ENCODE peak calls at places on chromosomes 16 and 17, in ten cellular contexts. One of them, this sample, is unnamed.

GRCh38 chr16:86095906-86096485 is 197.0 kb downstream of the IRF8 start:
- DNase-seq in hepatocyte: no peak
- DNase-seq in astrocyte of the spinal cord: no peak
- DNase-seq in GM20000: no peak
- DNase-seq in osteocyte: no peak
- DNase-seq in nephron progenitor cell: no peak
- DNase-seq in right lobe of liver: no peak
- DNase-seq in progenitor cell of endocrine pancreas: no peak
- DNase-seq in pancreas: no peak
- DNase-seq in DND-41: no peak
- DNase-seq in this sample: no peak

GRCh38 chr16:968620-969019 is 2.2 kb downstream of the LMF1 start:
- DNase-seq in hepatocyte: no peak
- DNase-seq in astrocyte of the spinal cord: peak; percentile 47
- DNase-seq in GM20000: no peak
- DNase-seq in osteocyte: no peak
- DNase-seq in nephron progenitor cell: no peak
- DNase-seq in right lobe of liver: no peak
- DNase-seq in progenitor cell of endocrine pancreas: no peak
- DNase-seq in pancreas: no peak
- DNase-seq in DND-41: no peak
- DNase-seq in this sample: no peak

GRCh38 chr17:80414508-80414802 is 512 bp upstream of the ENDOV start:
- DNase-seq in hepatocyte: peak; percentile 26
- DNase-seq in astrocyte of the spinal cord: peak; percentile 5
- DNase-seq in GM20000: peak; percentile 16
- DNase-seq in osteocyte: no peak
- DNase-seq in nephron progenitor cell: no peak
- DNase-seq in right lobe of liver: no peak
- DNase-seq in progenitor cell of endocrine pancreas: no peak
- DNase-seq in pancreas: no peak
- DNase-seq in DND-41: no peak
- DNase-seq in this sample: no peak

GRCh38 chr16:70775399-70775798 is 25.6 kb downstream of the VAC14 start:
- DNase-seq in hepatocyte: no peak
- DNase-seq in astrocyte of the spinal cord: no peak
- DNase-seq in GM20000: no peak
- DNase-seq in osteocyte: no peak
- DNase-seq in nephron progenitor cell: no peak
- DNase-seq in right lobe of liver: no peak
- DNase-seq in progenitor cell of endocrine pancreas: no peak
- DNase-seq in pancreas: no peak
- DNase-seq in DND-41: no peak
- DNase-seq in this sample: no peak

GRCh38 chr16:22898874-22899348 is 84.9 kb downstream of the HS3ST2 start:
- DNase-seq in hepatocyte: peak; percentile 85
- DNase-seq in astrocyte of the spinal cord: peak; percentile 56
- DNase-seq in GM20000: peak; percentile 23
- DNase-seq in osteocyte: peak; percentile 88
- DNase-seq in nephron progenitor cell: peak; percentile 90
- DNase-seq in right lobe of liver: peak; percentile 70
- DNase-seq in progenitor cell of endocrine pancreas: peak; percentile 75
- DNase-seq in pancreas: peak; percentile 44
- DNase-seq in DND-41: peak; percentile 66
- DNase-seq in this sample: peak; percentile 75

GRCh38 chr17:55341432-55341831 is 76.7 kb downstream of the HLF start:
- DNase-seq in hepatocyte: no peak
- DNase-seq in astrocyte of the spinal cord: peak; percentile 26
- DNase-seq in GM20000: no peak
- DNase-seq in osteocyte: no peak
- DNase-seq in nephron progenitor cell: no peak
- DNase-seq in right lobe of liver: no peak
- DNase-seq in progenitor cell of endocrine pancreas: no peak
- DNase-seq in pancreas: no peak
- DNase-seq in DND-41: no peak
- DNase-seq in this sample: no peak

GRCh38 chr17:43020789-43021738 is 1.1 kb downstream of the VAT1 start:
- DNase-seq in hepatocyte: peak; percentile 85
- DNase-seq in astrocyte of the spinal cord: peak; percentile 55
- DNase-seq in GM20000: peak; percentile 70
- DNase-seq in osteocyte: no peak
- DNase-seq in nephron progenitor cell: peak; percentile 54
- DNase-seq in right lobe of liver: peak; percentile 63
- DNase-seq in progenitor cell of endocrine pancreas: peak; percentile 46
- DNase-seq in pancreas: peak; percentile 48
- DNase-seq in DND-41: peak; percentile 35
- DNase-seq in this sample: no peak

GRCh38 chr17:50871369-50871768 is 5.2 kb upstream of the TOB1 start:
- DNase-seq in hepatocyte: no peak
- DNase-seq in astrocyte of the spinal cord: no peak
- DNase-seq in GM20000: no peak
- DNase-seq in osteocyte: no peak
- DNase-seq in nephron progenitor cell: no peak
- DNase-seq in right lobe of liver: no peak
- DNase-seq in progenitor cell of endocrine pancreas: no peak
- DNase-seq in pancreas: no peak
- DNase-seq in DND-41: peak; percentile 50
- DNase-seq in this sample: no peak

GRCh38 chr17:48137658-48138057 is 30.1 kb downstream of the SNX11 start:
- DNase-seq in hepatocyte: no peak
- DNase-seq in astrocyte of the spinal cord: no peak
- DNase-seq in GM20000: no peak
- DNase-seq in osteocyte: no peak
- DNase-seq in nephron progenitor cell: no peak
- DNase-seq in right lobe of liver: no peak
- DNase-seq in progenitor cell of endocrine pancreas: no peak
- DNase-seq in pancreas: no peak
- DNase-seq in DND-41: no peak
- DNase-seq in this sample: no peak

GRCh38 chr17:48139948-48140347 is 32.4 kb downstream of the SNX11 start:
- DNase-seq in hepatocyte: no peak
- DNase-seq in astrocyte of the spinal cord: no peak
- DNase-seq in GM20000: no peak
- DNase-seq in osteocyte: no peak
- DNase-seq in nephron progenitor cell: no peak
- DNase-seq in right lobe of liver: no peak
- DNase-seq in progenitor cell of endocrine pancreas: no peak
- DNase-seq in pancreas: no peak
- DNase-seq in DND-41: no peak
- DNase-seq in this sample: no peak

GRCh38 chr17:48132375-48132774 is 24.8 kb downstream of the SNX11 start:
- DNase-seq in hepatocyte: no peak
- DNase-seq in astrocyte of the spinal cord: no peak
- DNase-seq in GM20000: no peak
- DNase-seq in osteocyte: no peak
- DNase-seq in nephron progenitor cell: no peak
- DNase-seq in right lobe of liver: no peak
- DNase-seq in progenitor cell of endocrine pancreas: no peak
- DNase-seq in pancreas: no peak
- DNase-seq in DND-41: no peak
- DNase-seq in this sample: no peak

GRCh38 chr17:48131216-48131824 is 23.8 kb downstream of the SNX11 start:
- DNase-seq in hepatocyte: peak; percentile 86
- DNase-seq in astrocyte of the spinal cord: peak; percentile 63
- DNase-seq in GM20000: peak; percentile 57
- DNase-seq in osteocyte: no peak
- DNase-seq in nephron progenitor cell: peak; percentile 68
- DNase-seq in right lobe of liver: no peak
- DNase-seq in progenitor cell of endocrine pancreas: peak; percentile 54
- DNase-seq in pancreas: peak; percentile 37
- DNase-seq in DND-41: peak; percentile 68
- DNase-seq in this sample: no peak

GRCh38 chr17:48134912-48135480 is 27.4 kb downstream of the SNX11 start:
- DNase-seq in hepatocyte: no peak
- DNase-seq in astrocyte of the spinal cord: no peak
- DNase-seq in GM20000: peak; percentile 27
- DNase-seq in osteocyte: no peak
- DNase-seq in nephron progenitor cell: no peak
- DNase-seq in right lobe of liver: no peak
- DNase-seq in progenitor cell of endocrine pancreas: no peak
- DNase-seq in pancreas: no peak
- DNase-seq in DND-41: no peak
- DNase-seq in this sample: no peak
- TF ChIP-seq CTCF in hepatocyte: peak; percentile 15
- TF ChIP-seq CTCF in astrocyte of the spinal cord: peak; percentile 25
- TF ChIP-seq CTCF in GM20000: peak; percentile 37
- TF ChIP-seq CTCF in osteocyte: no peak
- TF ChIP-seq CTCF in nephron progenitor cell: no peak
- TF ChIP-seq CTCF in right lobe of liver: no peak
- TF ChIP-seq CTCF in progenitor cell of endocrine pancreas: peak; percentile 10
- TF ChIP-seq CTCF in pancreas: no peak
- TF ChIP-seq CTCF in DND-41: peak; percentile 46
- TF ChIP-seq CTCF in this sample: no peak

GRCh38 chr17:53791551-53791950 is 31.2 kb upstream of the KIF2B start:
- DNase-seq in hepatocyte: no peak
- DNase-seq in astrocyte of the spinal cord: no peak
- DNase-seq in GM20000: no peak
- DNase-seq in osteocyte: no peak
- DNase-seq in nephron progenitor cell: no peak
- DNase-seq in right lobe of liver: no peak
- DNase-seq in progenitor cell of endocrine pancreas: no peak
- DNase-seq in pancreas: no peak
- DNase-seq in DND-41: no peak
- DNase-seq in this sample: no peak

GRCh38 chr17:53796642-53797041 is 26.1 kb upstream of the KIF2B start:
- DNase-seq in hepatocyte: no peak
- DNase-seq in astrocyte of the spinal cord: no peak
- DNase-seq in GM20000: no peak
- DNase-seq in osteocyte: no peak
- DNase-seq in nephron progenitor cell: no peak
- DNase-seq in right lobe of liver: no peak
- DNase-seq in progenitor cell of endocrine pancreas: no peak
- DNase-seq in pancreas: no peak
- DNase-seq in DND-41: no peak
- DNase-seq in this sample: no peak

GRCh38 chr17:53792997-53793396 is 29.7 kb upstream of the KIF2B start:
- DNase-seq in hepatocyte: no peak
- DNase-seq in astrocyte of the spinal cord: no peak
- DNase-seq in GM20000: no peak
- DNase-seq in osteocyte: no peak
- DNase-seq in nephron progenitor cell: no peak
- DNase-seq in right lobe of liver: no peak
- DNase-seq in progenitor cell of endocrine pancreas: no peak
- DNase-seq in pancreas: no peak
- DNase-seq in DND-41: no peak
- DNase-seq in this sample: no peak

GRCh38 chr17:53794875-53795274 is 27.9 kb upstream of the KIF2B start:
- DNase-seq in hepatocyte: no peak
- DNase-seq in astrocyte of the spinal cord: no peak
- DNase-seq in GM20000: no peak
- DNase-seq in osteocyte: no peak
- DNase-seq in nephron progenitor cell: no peak
- DNase-seq in right lobe of liver: no peak
- DNase-seq in progenitor cell of endocrine pancreas: no peak
- DNase-seq in pancreas: no peak
- DNase-seq in DND-41: no peak
- DNase-seq in this sample: no peak

DNA sequence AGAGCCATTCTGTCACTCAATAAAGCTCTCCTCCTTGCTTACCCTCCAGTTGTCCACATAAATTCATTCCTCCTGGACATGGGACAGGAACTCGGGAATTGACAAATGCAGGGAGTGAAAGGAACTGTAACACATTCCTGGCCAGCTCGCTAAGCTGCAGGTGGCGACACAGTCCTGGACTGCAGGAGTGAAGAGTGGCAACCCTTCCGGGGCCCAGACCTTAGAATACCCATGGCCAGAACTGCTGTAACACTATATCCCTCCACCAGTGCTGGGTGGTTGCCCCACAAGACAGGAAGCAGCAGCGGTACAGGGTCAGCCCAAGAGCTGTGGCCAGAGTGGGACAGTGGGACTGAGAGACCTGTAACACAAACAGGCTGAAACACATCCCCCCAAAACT is 30.3 kb upstream of the KIF2B start:
- DNase-seq in hepatocyte: no peak
- DNase-seq in astrocyte of the spinal cord: no peak
- DNase-seq in GM20000: no peak
- DNase-seq in osteocyte: no peak
- DNase-seq in nephron progenitor cell: no peak
- DNase-seq in right lobe of liver: no peak
- DNase-seq in progenitor cell of endocrine pancreas: no peak
- DNase-seq in pancreas: no peak
- DNase-seq in DND-41: no peak
- DNase-seq in this sample: no peak
- TF ChIP-seq CTCF in hepatocyte: no peak
- TF ChIP-seq CTCF in astrocyte of the spinal cord: no peak
- TF ChIP-seq CTCF in GM20000: no peak
- TF ChIP-seq CTCF in osteocyte: no peak
- TF ChIP-seq CTCF in nephron progenitor cell: no peak
- TF ChIP-seq CTCF in right lobe of liver: no peak
- TF ChIP-seq CTCF in progenitor cell of endocrine pancreas: no peak
- TF ChIP-seq CTCF in pancreas: no peak
- TF ChIP-seq CTCF in DND-41: no peak
- TF ChIP-seq CTCF in this sample: no peak

DNA sequence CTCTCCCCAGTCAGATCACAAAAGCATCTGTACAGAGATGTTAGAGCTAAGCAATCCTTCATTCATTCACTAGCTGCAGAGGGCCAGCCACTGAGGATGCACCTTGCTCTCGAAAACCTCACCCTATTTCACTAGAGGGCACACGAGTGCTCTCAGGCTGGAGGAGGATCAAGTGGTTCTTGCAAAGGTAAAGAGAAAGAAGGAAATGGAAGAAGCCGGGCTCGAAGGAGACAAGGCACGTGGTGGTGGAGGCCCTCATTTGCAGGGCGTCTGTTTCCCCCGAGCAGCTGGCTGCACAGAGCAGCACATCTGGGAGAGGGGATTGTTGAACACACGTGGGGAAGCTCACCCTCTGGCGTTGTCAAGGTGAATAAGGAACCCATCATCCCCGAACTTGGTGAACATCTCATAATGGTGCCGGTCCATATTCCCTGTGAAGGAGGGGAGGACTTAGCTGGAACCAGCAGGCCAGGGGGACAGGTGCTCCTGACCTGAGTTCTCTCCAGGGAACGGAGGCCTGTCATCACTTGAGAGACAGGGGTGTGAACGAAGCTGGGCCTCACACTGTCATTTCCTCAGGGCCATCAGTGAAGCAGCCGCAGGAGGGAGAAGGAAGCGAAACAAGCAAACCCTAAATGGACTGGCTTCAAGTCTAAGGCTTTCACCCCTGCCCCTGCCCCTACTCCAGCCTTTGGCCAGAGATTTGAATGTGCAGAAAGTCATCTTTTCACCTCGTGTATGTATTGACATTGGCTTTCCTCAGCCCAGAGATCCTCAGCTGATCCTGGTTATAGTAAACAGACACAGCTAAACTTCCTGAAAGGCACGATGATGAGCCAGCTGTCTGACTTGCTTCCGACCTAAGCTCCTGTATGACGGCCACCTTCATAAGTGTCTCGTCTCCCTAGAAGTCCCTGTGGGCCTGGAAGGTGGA is 27.6 kb downstream of the PRKAR1A start:
- DNase-seq in hepatocyte: peak; percentile 23
- DNase-seq in astrocyte of the spinal cord: peak; percentile 10
- DNase-seq in GM20000: no peak
- DNase-seq in osteocyte: no peak
- DNase-seq in nephron progenitor cell: no peak
- DNase-seq in right lobe of liver: no peak
- DNase-seq in progenitor cell of endocrine pancreas: no peak
- DNase-seq in pancreas: no peak
- DNase-seq in DND-41: no peak
- DNase-seq in this sample: no peak
- TF ChIP-seq CTCF in hepatocyte: peak; percentile 26
- TF ChIP-seq CTCF in astrocyte of the spinal cord: no peak
- TF ChIP-seq CTCF in GM20000: peak; percentile 28
- TF ChIP-seq CTCF in osteocyte: no peak
- TF ChIP-seq CTCF in nephron progenitor cell: no peak
- TF ChIP-seq CTCF in right lobe of liver: no peak
- TF ChIP-seq CTCF in progenitor cell of endocrine pancreas: peak; percentile 42
- TF ChIP-seq CTCF in pancreas: no peak
- TF ChIP-seq CTCF in DND-41: no peak
- TF ChIP-seq CTCF in this sample: no peak

DNA sequence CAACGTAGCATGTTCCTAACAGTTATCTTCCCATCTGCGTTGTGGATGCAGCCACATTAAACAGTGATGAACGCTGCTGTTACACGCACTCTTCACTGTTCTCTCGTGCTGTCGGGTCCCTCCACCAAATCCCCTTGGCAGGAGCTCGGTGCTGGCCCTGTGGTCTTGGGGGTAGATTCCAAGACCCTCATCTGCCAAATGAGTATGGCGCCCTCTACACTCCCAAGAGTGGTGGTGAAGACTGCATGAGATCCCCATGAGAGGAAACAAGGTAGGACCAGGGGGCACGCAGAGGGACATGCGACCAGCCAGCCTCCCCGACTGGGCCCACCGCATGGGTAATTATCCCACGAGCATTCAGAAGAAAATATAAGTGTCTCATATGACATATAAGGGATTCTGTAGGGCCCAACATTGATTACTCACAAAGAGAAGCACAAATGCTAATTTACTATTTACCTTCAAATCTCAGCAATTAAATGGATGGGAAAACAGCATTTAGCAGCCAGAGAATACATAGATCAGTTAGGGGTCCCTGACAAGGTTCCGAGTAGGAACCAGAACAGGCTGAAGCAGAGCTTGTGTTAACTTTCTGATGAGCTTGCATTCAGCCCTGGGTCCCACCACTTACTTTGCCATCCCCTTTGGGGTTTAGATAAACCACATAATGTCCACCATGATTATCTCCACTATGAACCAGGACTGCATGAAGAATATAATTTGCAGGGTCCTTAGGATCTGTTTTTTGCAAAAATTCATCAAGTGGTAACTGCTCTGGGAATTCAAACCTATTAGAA is 23.8 kb downstream of the LITAFD start:
- DNase-seq in hepatocyte: no peak
- DNase-seq in astrocyte of the spinal cord: no peak
- DNase-seq in GM20000: no peak
- DNase-seq in osteocyte: no peak
- DNase-seq in nephron progenitor cell: no peak
- DNase-seq in right lobe of liver: no peak
- DNase-seq in progenitor cell of endocrine pancreas: no peak
- DNase-seq in pancreas: no peak
- DNase-seq in DND-41: no peak
- DNase-seq in this sample: no peak
- TF ChIP-seq CTCF in hepatocyte: peak; percentile 28
- TF ChIP-seq CTCF in astrocyte of the spinal cord: peak; percentile 43
- TF ChIP-seq CTCF in GM20000: no peak
- TF ChIP-seq CTCF in osteocyte: peak; percentile 16
- TF ChIP-seq CTCF in nephron progenitor cell: no peak
- TF ChIP-seq CTCF in right lobe of liver: peak; percentile 17
- TF ChIP-seq CTCF in progenitor cell of endocrine pancreas: peak; percentile 38
- TF ChIP-seq CTCF in pancreas: no peak
- TF ChIP-seq CTCF in DND-41: peak; percentile 55
- TF ChIP-seq CTCF in this sample: peak; percentile 53